ENCODE peak calls at places on chromosomes 6 and 20, in five cellular contexts. P, C, D, V and G are unnamed samples.

GRCh38 chr20:63067721-63068560 is 61.2 kb upstream of the BHLHE23 start:
- DNase-seq in P (no peak), C (no peak), D (no peak), V (no peak), G (no peak)

GRCh38 chr6:12890171-12890790 is 173.7 kb downstream of the PHACTR1 start:
- DNase-seq in P (peak; percentile 6), C (peak; percentile 43), D (no peak), V (peak; percentile 48), G (peak; percentile 27)

GRCh38 chr6:98477231-98477630 is 357.1 kb upstream of the POU3F2 start:
- DNase-seq in P (no peak), C (no peak), D (no peak), V (no peak), G (no peak)

GRCh38 chr6:52392944-52393343 is 27.2 kb upstream of the EFHC1 start:
- DNase-seq in P (no peak), C (no peak), D (no peak), V (no peak), G (no peak)

GRCh38 chr20:40525356-40525755 is 163.7 kb downstream of the MAFB start:
- DNase-seq in P (no peak), C (no peak), D (no peak), V (no peak), G (no peak)

GRCh38 chr20:57794600-57795346 is 85.0 kb upstream of the PMEPA1 start:
- DNase-seq in P (no peak), C (no peak), D (no peak), V (no peak), G (no peak)

GRCh38 chr20:19806806-19807691 is 49.0 kb downstream of the RIN2 start:
- DNase-seq in P (no peak), C (no peak), D (no peak), V (peak; percentile 37), G (no peak)

GRCh38 chr20:53739799-53740785 is 146.5 kb upstream of the ZNF217 start:
- DNase-seq in P (no peak), C (no peak), D (no peak), V (no peak), G (peak; percentile 18)

GRCh38 chr6:96675617-96676016 is 112.7 kb downstream of the FHL5 start:
- DNase-seq in P (no peak), C (no peak), D (no peak), V (no peak), G (no peak)

GRCh38 chr20:58328836-58329235 is 19.3 kb downstream of the RAB22A start:
- DNase-seq in P (no peak), C (no peak), D (no peak), V (no peak), G (no peak)

GRCh38 chr6:43712590-43712989 is 25.0 kb upstream of the MRPS18A start:
- DNase-seq in P (no peak), C (no peak), D (no peak), V (no peak), G (no peak)

GRCh38 chr6:36720251-36721141 is 22.9 kb downstream of the RAB44 start:
- DNase-seq in P (no peak), C (no peak), D (no peak), V (peak; percentile 37), G (no peak)

GRCh38 chr6:89834884-89835792 is 5.5 kb downstream of the CASP8AP2 start:
- DNase-seq in P (no peak), C (no peak), D (no peak), V (no peak), G (peak; percentile 25)

GRCh38 chr6:38755874-38756273 is 40.8 kb downstream of the DNAH8 start:
- DNase-seq in P (no peak), C (no peak), D (no peak), V (no peak), G (no peak)

GRCh38 chr6:28474441-28475219 is 31.3 kb upstream of the ZSCAN23 start:
- DNase-seq in P (no peak), C (no peak), D (no peak), V (peak; percentile 72), G (peak; percentile 19)

GRCh38 chr6:100509101-100509500 is 44.4 kb upstream of the SIM1 start:
- DNase-seq in P (no peak), C (no peak), D (no peak), V (no peak), G (no peak)

GRCh38 chr6:157432231-157432630 is 51.2 kb downstream of the ZDHHC14 start:
- DNase-seq in P (no peak), C (no peak), D (no peak), V (no peak), G (no peak)

GRCh38 chr6:6546318-6547110 is 42.0 kb upstream of the LY86 start:
- DNase-seq in P (no peak), C (peak; percentile 55), D (no peak), V (peak; percentile 61), G (peak; percentile 32)

GRCh38 chr6:122947355-122947754 is 48.7 kb upstream of the CLVS2 start:
- DNase-seq in P (no peak), C (peak; percentile 23), D (no peak), V (no peak), G (no peak)

GRCh38 chr6:52538921-52539354 is 37.9 kb downstream of the TRAM2 start:
- DNase-seq in P (no peak), C (no peak), D (no peak), V (no peak), G (no peak)

GRCh38 chr20:4613718-4614620 is 107.7 kb upstream of the PRND start:
- DNase-seq in P (peak; percentile 45), C (peak; percentile 86), D (peak; percentile 49), V (peak; percentile 74), G (peak; percentile 61)

GRCh38 chr6:29965873-29966601 is 23.7 kb downstream of the HLA-A start:
- DNase-seq in P (no peak), C (peak; percentile 80), D (peak; percentile 62), V (peak; percentile 98), G (peak; percentile 44)

GRCh38 chr6:141830530-141830929 is 302.2 kb upstream of the GJE1 start:
- DNase-seq in P (no peak), C (no peak), D (no peak), V (no peak), G (no peak)

GRCh38 chr6:128567029-128567428 is 46.6 kb upstream of the PTPRK start:
- DNase-seq in P (no peak), C (no peak), D (no peak), V (no peak), G (no peak)

GRCh38 chr6:149303468-149303867 is 14.0 kb upstream of the TAB2 start:
- DNase-seq in P (no peak), C (no peak), D (no peak), V (no peak), G (no peak)

GRCh38 chr6:43278524-43279078 is 19.5 kb upstream of the SLC22A7 start:
- DNase-seq in P (no peak), C (no peak), D (no peak), V (no peak), G (no peak)

GRCh38 chr20:54204063-54204462 is 3.8 kb upstream of the PFDN4 start:
- DNase-seq in P (no peak), C (no peak), D (no peak), V (no peak), G (no peak)

GRCh38 chr6:158642805-158643489 is 1.6 kb downstream of the DYNLT1 start:
- DNase-seq in P (no peak), C (no peak), D (no peak), V (no peak), G (no peak)

GRCh38 chr6:12012231-12012565 is at the start of gene HIVEP1:
- DNase-seq in P (peak; percentile 6), C (no peak), D (no peak), V (no peak), G (peak; percentile 40)

GRCh38 chr6:63816979-63817436 is 181.4 kb downstream of the PHF3 start:
- DNase-seq in P (no peak), C (no peak), D (no peak), V (no peak), G (no peak)

GRCh38 chr6:162409986-162410715 is 317.4 kb downstream of the PRKN start:
- DNase-seq in P (no peak), C (no peak), D (no peak), V (no peak), G (no peak)

GRCh38 chr20:62980970-62981369 is 25.8 kb downstream of the BHLHE23 start:
- DNase-seq in P (no peak), C (no peak), D (no peak), V (peak; percentile 65), G (peak; percentile 33)

GRCh38 chr6:90468080-90468479 is 118.8 kb downstream of the MAP3K7 start:
- DNase-seq in P (no peak), C (no peak), D (peak; percentile 22), V (no peak), G (peak; percentile 48)